ENCODE peak calls at places on chromosomes 5 and 9, in nine cellular contexts. One of them, this sample, is unnamed.
A peak's percentile ranks its signal among the peaks of the same experiment; 100 is the strongest.

GRCh38 chr9:124216474-124217176 is 41.1 kb upstream of the NEK6 start:
- DNase-seq in thoracic aorta: no peak
- DNase-seq in sigmoid colon: peak; percentile 54
- DNase-seq in prostate gland: no peak
- DNase-seq in cardiac muscle cell: no peak
- DNase-seq in choroid plexus epithelial cell: no peak
- DNase-seq in GM23248: no peak
- DNase-seq in brain microvascular endothelial cell: no peak
- DNase-seq in psoas muscle: peak; percentile 50
- DNase-seq in this sample: no peak

GRCh38 chr5:134053840-134054338 is 49.1 kb upstream of the VDAC1 start:
- DNase-seq in thoracic aorta: no peak
- DNase-seq in sigmoid colon: no peak
- DNase-seq in prostate gland: peak; percentile 51
- DNase-seq in cardiac muscle cell: peak; percentile 87
- DNase-seq in choroid plexus epithelial cell: no peak
- DNase-seq in GM23248: peak; percentile 75
- DNase-seq in brain microvascular endothelial cell: no peak
- DNase-seq in psoas muscle: no peak
- DNase-seq in this sample: no peak

GRCh38 chr5:43174586-43174985 is 17.4 kb upstream of the NIM1K start:
- DNase-seq in thoracic aorta: no peak
- DNase-seq in sigmoid colon: no peak
- DNase-seq in prostate gland: no peak
- DNase-seq in cardiac muscle cell: no peak
- DNase-seq in choroid plexus epithelial cell: no peak
- DNase-seq in GM23248: no peak
- DNase-seq in brain microvascular endothelial cell: no peak
- DNase-seq in psoas muscle: no peak
- DNase-seq in this sample: no peak

GRCh38 chr9:120299785-120300184 is 280.2 kb downstream of the CDK5RAP2 start:
- DNase-seq in thoracic aorta: no peak
- DNase-seq in sigmoid colon: no peak
- DNase-seq in prostate gland: no peak
- DNase-seq in cardiac muscle cell: no peak
- DNase-seq in choroid plexus epithelial cell: no peak
- DNase-seq in GM23248: peak; percentile 6
- DNase-seq in brain microvascular endothelial cell: no peak
- DNase-seq in psoas muscle: no peak
- DNase-seq in this sample: no peak

GRCh38 chr9:110160163-110160562 is 47.8 kb downstream of the C9orf152 start:
- DNase-seq in thoracic aorta: no peak
- DNase-seq in sigmoid colon: no peak
- DNase-seq in prostate gland: no peak
- DNase-seq in cardiac muscle cell: peak; percentile 84
- DNase-seq in choroid plexus epithelial cell: peak; percentile 60
- DNase-seq in GM23248: peak; percentile 41
- DNase-seq in brain microvascular endothelial cell: peak; percentile 54
- DNase-seq in psoas muscle: no peak
- DNase-seq in this sample: no peak

GRCh38 chr5:82348749-82349148 is 70.6 kb upstream of the RPS23 start:
- DNase-seq in thoracic aorta: no peak
- DNase-seq in sigmoid colon: no peak
- DNase-seq in prostate gland: no peak
- DNase-seq in cardiac muscle cell: no peak
- DNase-seq in choroid plexus epithelial cell: no peak
- DNase-seq in GM23248: peak; percentile 82
- DNase-seq in brain microvascular endothelial cell: no peak
- DNase-seq in psoas muscle: no peak
- DNase-seq in this sample: no peak

GRCh38 chr5:177431317-177432142 is 5.1 kb downstream of the GRK6 start:
- DNase-seq in thoracic aorta: no peak
- DNase-seq in sigmoid colon: peak; percentile 66
- DNase-seq in prostate gland: no peak
- DNase-seq in cardiac muscle cell: no peak
- DNase-seq in choroid plexus epithelial cell: no peak
- DNase-seq in GM23248: no peak
- DNase-seq in brain microvascular endothelial cell: no peak
- DNase-seq in psoas muscle: peak; percentile 63
- DNase-seq in this sample: no peak

GRCh38 chr5:179422213-179422839 is 77.1 kb upstream of the ADAMTS2 start:
- DNase-seq in thoracic aorta: no peak
- DNase-seq in sigmoid colon: peak; percentile 49
- DNase-seq in prostate gland: no peak
- DNase-seq in cardiac muscle cell: no peak
- DNase-seq in choroid plexus epithelial cell: no peak
- DNase-seq in GM23248: no peak
- DNase-seq in brain microvascular endothelial cell: no peak
- DNase-seq in psoas muscle: no peak
- DNase-seq in this sample: no peak

GRCh38 chr5:99900302-99900811 is 634.8 kb upstream of the FAM174A start:
- DNase-seq in thoracic aorta: no peak
- DNase-seq in sigmoid colon: no peak
- DNase-seq in prostate gland: no peak
- DNase-seq in cardiac muscle cell: no peak
- DNase-seq in choroid plexus epithelial cell: peak; percentile 56
- DNase-seq in GM23248: peak; percentile 2
- DNase-seq in brain microvascular endothelial cell: peak; percentile 9
- DNase-seq in psoas muscle: no peak
- DNase-seq in this sample: no peak

GRCh38 chr5:153952893-153953292 is 85.8 kb downstream of the FAM114A2 start:
- DNase-seq in thoracic aorta: no peak
- DNase-seq in sigmoid colon: no peak
- DNase-seq in prostate gland: no peak
- DNase-seq in cardiac muscle cell: no peak
- DNase-seq in choroid plexus epithelial cell: no peak
- DNase-seq in GM23248: peak; percentile 80
- DNase-seq in brain microvascular endothelial cell: no peak
- DNase-seq in psoas muscle: no peak
- DNase-seq in this sample: no peak

GRCh38 chr5:147558131-147558730 is 48.4 kb upstream of the DPYSL3 start:
- DNase-seq in thoracic aorta: no peak
- DNase-seq in sigmoid colon: no peak
- DNase-seq in prostate gland: no peak
- DNase-seq in cardiac muscle cell: peak; percentile 80
- DNase-seq in choroid plexus epithelial cell: no peak
- DNase-seq in GM23248: peak; percentile 33
- DNase-seq in brain microvascular endothelial cell: no peak
- DNase-seq in psoas muscle: no peak
- DNase-seq in this sample: no peak

GRCh38 chr9:137316012-137316981 is 14.2 kb upstream of the NRARP start:
- DNase-seq in thoracic aorta: no peak
- DNase-seq in sigmoid colon: peak; percentile 62
- DNase-seq in prostate gland: no peak
- DNase-seq in cardiac muscle cell: peak; percentile 56
- DNase-seq in choroid plexus epithelial cell: no peak
- DNase-seq in GM23248: peak; percentile 77
- DNase-seq in brain microvascular endothelial cell: no peak
- DNase-seq in psoas muscle: peak; percentile 63
- DNase-seq in this sample: no peak

GRCh38 chr5:14296533-14297331 is 153.6 kb downstream of the TRIO start:
- DNase-seq in thoracic aorta: no peak
- DNase-seq in sigmoid colon: no peak
- DNase-seq in prostate gland: no peak
- DNase-seq in cardiac muscle cell: no peak
- DNase-seq in choroid plexus epithelial cell: no peak
- DNase-seq in GM23248: peak; percentile 63
- DNase-seq in brain microvascular endothelial cell: no peak
- DNase-seq in psoas muscle: no peak
- DNase-seq in this sample: no peak

GRCh38 chr5:180139731-180140626 is 68.4 kb upstream of the RNF130 start:
- DNase-seq in thoracic aorta: no peak
- DNase-seq in sigmoid colon: peak; percentile 60
- DNase-seq in prostate gland: peak; percentile 3
- DNase-seq in cardiac muscle cell: no peak
- DNase-seq in choroid plexus epithelial cell: no peak
- DNase-seq in GM23248: no peak
- DNase-seq in brain microvascular endothelial cell: no peak
- DNase-seq in psoas muscle: peak; percentile 34
- DNase-seq in this sample: no peak

GRCh38 chr5:172223901-172224873 is 30.2 kb downstream of the EFCAB9 start:
- DNase-seq in thoracic aorta: no peak
- DNase-seq in sigmoid colon: no peak
- DNase-seq in prostate gland: no peak
- DNase-seq in cardiac muscle cell: no peak
- DNase-seq in choroid plexus epithelial cell: no peak
- DNase-seq in GM23248: no peak
- DNase-seq in brain microvascular endothelial cell: no peak
- DNase-seq in psoas muscle: no peak
- DNase-seq in this sample: no peak

DNA sequence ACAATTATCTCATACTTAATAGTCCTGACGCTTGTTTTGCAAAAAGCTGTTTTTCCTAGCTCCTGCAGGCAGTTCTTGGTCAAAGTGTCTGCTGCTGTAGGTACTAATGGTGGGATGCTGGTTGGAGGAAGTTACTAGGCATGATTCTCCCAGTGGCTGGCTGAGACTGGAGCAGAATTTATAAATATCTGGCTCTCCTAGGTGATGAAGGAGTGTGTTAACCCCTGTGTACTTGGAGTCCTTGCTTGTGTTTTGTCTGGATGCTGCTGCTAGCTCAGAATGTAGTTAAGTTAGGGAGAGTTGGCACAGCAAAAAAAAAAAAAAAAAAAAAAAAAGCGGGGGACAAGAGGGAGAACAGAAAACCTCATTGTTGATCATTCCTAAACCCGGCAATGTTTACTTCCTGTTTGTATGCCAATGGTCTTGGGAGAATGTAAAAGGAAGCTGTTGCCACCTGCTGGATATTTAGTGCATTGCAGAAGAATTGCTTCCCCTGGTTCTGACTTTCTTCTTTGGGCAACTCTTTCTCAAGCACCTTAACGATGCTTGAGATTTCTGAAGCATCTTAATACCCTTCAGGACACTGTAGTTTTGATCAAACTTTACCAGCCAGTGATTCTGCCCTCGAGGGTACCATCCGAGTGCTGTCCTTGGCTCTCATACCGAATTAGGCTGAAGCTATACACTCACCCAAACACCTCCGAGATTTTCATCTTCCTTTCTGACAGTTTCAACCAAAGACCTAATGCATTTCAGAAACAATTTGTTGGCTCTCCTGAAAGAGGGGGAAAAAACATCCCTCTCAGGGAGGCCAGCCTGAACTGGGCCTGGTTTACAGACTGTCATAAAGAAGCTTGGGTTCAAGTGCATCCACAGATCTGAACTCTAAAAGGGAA is 71.7 kb upstream of the WWC1 start:
- DNase-seq in thoracic aorta: no peak
- DNase-seq in sigmoid colon: no peak
- DNase-seq in prostate gland: peak; percentile 71
- DNase-seq in cardiac muscle cell: peak; percentile 87
- DNase-seq in choroid plexus epithelial cell: peak; percentile 82
- DNase-seq in GM23248: peak; percentile 78
- DNase-seq in brain microvascular endothelial cell: peak; percentile 69
- DNase-seq in psoas muscle: no peak
- DNase-seq in this sample: no peak
- H3K4me3 ChIP-seq in thoracic aorta: peak overlapping the region; percentile 56
- H3K4me3 ChIP-seq in sigmoid colon: no peak overlapping the region
- H3K4me3 ChIP-seq in prostate gland: no peak overlapping the region
- H3K4me3 ChIP-seq in cardiac muscle cell: peak overlapping the region; percentile 17
- H3K4me3 ChIP-seq in choroid plexus epithelial cell: peak overlapping the region; percentile 4
- H3K4me3 ChIP-seq in GM23248: peak overlapping the region; percentile 5
- H3K4me3 ChIP-seq in brain microvascular endothelial cell: peak overlapping the region; percentile 22
- H3K4me3 ChIP-seq in psoas muscle: no peak overlapping the region
- H3K4me3 ChIP-seq in this sample: no peak overlapping the region

GRCh38 chr5:141343242-141343952 is at the start of gene PCDHGA3:
- DNase-seq in thoracic aorta: no peak
- DNase-seq in sigmoid colon: no peak
- DNase-seq in prostate gland: no peak
- DNase-seq in cardiac muscle cell: peak; percentile 63
- DNase-seq in choroid plexus epithelial cell: peak; percentile 61
- DNase-seq in GM23248: peak; percentile 83
- DNase-seq in brain microvascular endothelial cell: peak; percentile 58
- DNase-seq in psoas muscle: no peak
- DNase-seq in this sample: no peak
- H3K4me3 ChIP-seq in thoracic aorta: peak within 1 kb of the TSS; percentile 53
- H3K4me3 ChIP-seq in sigmoid colon: no peak within 1 kb of the TSS
- H3K4me3 ChIP-seq in prostate gland: no peak within 1 kb of the TSS
- H3K4me3 ChIP-seq in cardiac muscle cell: no peak within 1 kb of the TSS
- H3K4me3 ChIP-seq in choroid plexus epithelial cell: peak within 1 kb of the TSS; percentile 45
- H3K4me3 ChIP-seq in GM23248: peak within 1 kb of the TSS; percentile 71
- H3K4me3 ChIP-seq in brain microvascular endothelial cell: peak within 1 kb of the TSS; percentile 38
- H3K4me3 ChIP-seq in psoas muscle: peak within 1 kb of the TSS; percentile 56
- H3K4me3 ChIP-seq in this sample: peak within 1 kb of the TSS; percentile 43

GRCh38 chr9:87710448-87710847 is 15.5 kb upstream of the CTSL start:
- DNase-seq in thoracic aorta: no peak
- DNase-seq in sigmoid colon: no peak
- DNase-seq in prostate gland: no peak
- DNase-seq in cardiac muscle cell: no peak
- DNase-seq in choroid plexus epithelial cell: no peak
- DNase-seq in GM23248: no peak
- DNase-seq in brain microvascular endothelial cell: no peak
- DNase-seq in psoas muscle: no peak
- DNase-seq in this sample: no peak

GRCh38 chr9:87706066-87706739 is 19.7 kb upstream of the CTSL start:
- DNase-seq in thoracic aorta: no peak
- DNase-seq in sigmoid colon: no peak
- DNase-seq in prostate gland: no peak
- DNase-seq in cardiac muscle cell: no peak
- DNase-seq in choroid plexus epithelial cell: no peak
- DNase-seq in GM23248: no peak
- DNase-seq in brain microvascular endothelial cell: no peak
- DNase-seq in psoas muscle: no peak
- DNase-seq in this sample: no peak

GRCh38 chr9:87707805-87708500 is 18.0 kb upstream of the CTSL start:
- DNase-seq in thoracic aorta: no peak
- DNase-seq in sigmoid colon: no peak
- DNase-seq in prostate gland: no peak
- DNase-seq in cardiac muscle cell: no peak
- DNase-seq in choroid plexus epithelial cell: peak; percentile 55
- DNase-seq in GM23248: no peak
- DNase-seq in brain microvascular endothelial cell: no peak
- DNase-seq in psoas muscle: no peak
- DNase-seq in this sample: no peak

GRCh38 chr9:87711857-87712800 is 13.8 kb upstream of the CTSL start:
- DNase-seq in thoracic aorta: no peak
- DNase-seq in sigmoid colon: no peak
- DNase-seq in prostate gland: no peak
- DNase-seq in cardiac muscle cell: peak; percentile 89
- DNase-seq in choroid plexus epithelial cell: peak; percentile 77
- DNase-seq in GM23248: peak; percentile 97
- DNase-seq in brain microvascular endothelial cell: peak; percentile 69
- DNase-seq in psoas muscle: no peak
- DNase-seq in this sample: peak; percentile 58

GRCh38 chr9:87708989-87709706 is 16.8 kb upstream of the CTSL start:
- DNase-seq in thoracic aorta: no peak
- DNase-seq in sigmoid colon: no peak
- DNase-seq in prostate gland: no peak
- DNase-seq in cardiac muscle cell: no peak
- DNase-seq in choroid plexus epithelial cell: no peak
- DNase-seq in GM23248: no peak
- DNase-seq in brain microvascular endothelial cell: no peak
- DNase-seq in psoas muscle: no peak
- DNase-seq in this sample: no peak
- H3K4me3 ChIP-seq in thoracic aorta: no peak overlapping the region
- H3K4me3 ChIP-seq in sigmoid colon: no peak overlapping the region
- H3K4me3 ChIP-seq in prostate gland: no peak overlapping the region
- H3K4me3 ChIP-seq in cardiac muscle cell: no peak overlapping the region
- H3K4me3 ChIP-seq in choroid plexus epithelial cell: no peak overlapping the region
- H3K4me3 ChIP-seq in GM23248: no peak overlapping the region
- H3K4me3 ChIP-seq in brain microvascular endothelial cell: no peak overlapping the region
- H3K4me3 ChIP-seq in psoas muscle: no peak overlapping the region
- H3K4me3 ChIP-seq in this sample: no peak overlapping the region

DNA sequence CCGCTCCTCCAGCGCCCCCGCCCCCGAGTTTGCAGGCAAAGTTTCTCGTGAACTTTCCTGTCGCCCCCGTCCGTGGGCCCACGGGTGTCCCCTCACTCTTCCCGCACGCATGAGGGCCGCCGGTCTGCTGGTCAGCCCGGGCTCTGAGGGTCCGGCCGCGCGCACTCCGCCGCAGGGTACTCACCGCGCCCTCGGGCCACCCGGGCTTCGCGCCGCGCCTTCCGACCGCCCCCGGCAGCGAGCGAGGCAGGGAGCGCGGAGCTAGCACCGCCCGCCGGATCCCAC is 211 bp downstream of the CNTFR start:
- DNase-seq in thoracic aorta: no peak
- DNase-seq in sigmoid colon: no peak
- DNase-seq in prostate gland: no peak
- DNase-seq in cardiac muscle cell: no peak
- DNase-seq in choroid plexus epithelial cell: no peak
- DNase-seq in GM23248: no peak
- DNase-seq in brain microvascular endothelial cell: no peak
- DNase-seq in psoas muscle: no peak
- DNase-seq in this sample: no peak
- H3K4me3 ChIP-seq in thoracic aorta: peak overlapping the region; percentile 69
- H3K4me3 ChIP-seq in sigmoid colon: peak overlapping the region; percentile 52
- H3K4me3 ChIP-seq in prostate gland: peak overlapping the region; percentile 62
- H3K4me3 ChIP-seq in cardiac muscle cell: peak overlapping the region; percentile 65
- H3K4me3 ChIP-seq in choroid plexus epithelial cell: no peak overlapping the region
- H3K4me3 ChIP-seq in GM23248: no peak overlapping the region
- H3K4me3 ChIP-seq in brain microvascular endothelial cell: no peak overlapping the region
- H3K4me3 ChIP-seq in psoas muscle: peak overlapping the region; percentile 80
- H3K4me3 ChIP-seq in this sample: no peak overlapping the region